ENCODE peak calls at places on chromosomes 4 and X, in six cellular contexts. G is stimulated activated CD4-positive, alpha-beta T cell treated with anti-CD3 and anti-CD28 coated beads, Interleukin-2, amount 100 ng/mL, for 48 hours; Q is activated T-helper 1 cell treated with Interleukin-2 at 50 U/mL for 16 hours; L is RPMI8226; H is NCI-H2171; J is AG08395. X is an unnamed sample.

GRCh38 chrX:71615954-71616353 is 2.4 kb downstream of the CXCR3 start:
- DNase-seq in G (no peak), Q (no peak), L (no peak), H (no peak), J (no peak), X (no peak)

GRCh38 chr4:32485976-32486375 is 1765.8 kb downstream of the PCDH7 start:
- DNase-seq in G (no peak), Q (no peak), L (peak), H (no peak), J (no peak), X (peak)

GRCh38 chrX:14528629-14529287 is 578 bp upstream of the GLRA2 start:
- DNase-seq in G (peak), Q (no peak), L (peak), H (peak), J (peak), X (peak)

GRCh38 chr4:1040344-1041146 is 29.1 kb downstream of the FGFRL1 start:
- DNase-seq in G (no peak), Q (no peak), L (no peak), H (no peak), J (no peak), X (no peak)

GRCh38 chrX:148426467-148426866 is 74.0 kb upstream of the AFF2 start:
- DNase-seq in G (no peak), Q (no peak), L (no peak), H (no peak), J (no peak), X (no peak)

GRCh38 chrX:72308566-72309296 is 3.0 kb upstream of the CITED1 start:
- DNase-seq in G (peak), Q (no peak), L (peak), H (peak), J (peak), X (peak)

GRCh38 chr4:118033148-118034060 is 882 bp upstream of the NDST3 start:
- DNase-seq in G (no peak), Q (no peak), L (peak), H (peak), J (peak), X (peak)

GRCh38 chr4:5730993-5731975 is 20.3 kb downstream of the EVC start:
- DNase-seq in G (no peak), Q (no peak), L (no peak), H (no peak), J (no peak), X (no peak)

GRCh38 chr4:88737304-88738015 is 39.8 kb upstream of the NAP1L5 start:
- DNase-seq in G (no peak), Q (no peak), L (no peak), H (peak), J (no peak), X (peak)

GRCh38 chr4:2948895-2949781 is 14.1 kb downstream of the NOP14 start:
- DNase-seq in G (no peak), Q (no peak), L (no peak), H (no peak), J (peak), X (no peak)

GRCh38 chrX:101595739-101596419 is 21.9 kb downstream of the ARMCX6 start:
- DNase-seq in G (peak), Q (no peak), L (peak), H (peak), J (peak), X (peak)

GRCh38 chrX:49040376-49040955 is 2.7 kb downstream of the TFE3 start:
- DNase-seq in G (no peak), Q (no peak), L (no peak), H (no peak), J (no peak), X (no peak)

GRCh38 chrX:35406386-35406785 is 391.8 kb upstream of the MAGEB16 start:
- DNase-seq in G (no peak), Q (no peak), L (no peak), H (no peak), J (no peak), X (no peak)

GRCh38 chr4:144591401-144591800 is 54.6 kb upstream of the HHIP start:
- DNase-seq in G (no peak), Q (no peak), L (peak), H (no peak), J (no peak), X (peak)

GRCh38 chr4:150934022-150934421 is 81.1 kb downstream of the LRBA start:
- DNase-seq in G (no peak), Q (no peak), L (no peak), H (no peak), J (no peak), X (no peak)

GRCh38 chr4:146591986-146592385 is 46.7 kb upstream of the POU4F2 start:
- DNase-seq in G (no peak), Q (no peak), L (no peak), H (no peak), J (no peak), X (no peak)

GRCh38 chrX:39605183-39605582 is 492.6 kb downstream of the BCOR start:
- DNase-seq in G (no peak), Q (no peak), L (peak), H (no peak), J (no peak), X (no peak)

GRCh38 chr4:124514588-124514987 is 197.9 kb downstream of the ANKRD50 start:
- DNase-seq in G (no peak), Q (no peak), L (no peak), H (no peak), J (no peak), X (no peak)

GRCh38 chr4:150960079-150960478 is 55.0 kb downstream of the LRBA start:
- DNase-seq in G (no peak), Q (no peak), L (no peak), H (no peak), J (peak), X (no peak)

GRCh38 chr4:127604949-127605709 is 27.6 kb upstream of the INTU start:
- DNase-seq in G (no peak), Q (no peak), L (peak), H (no peak), J (peak), X (peak)

GRCh38 chrX:17377047-17377692 is 2.2 kb downstream of the NHS start:
- DNase-seq in G (no peak), Q (no peak), L (no peak), H (peak), J (peak), X (peak)

GRCh38 chrX:138886769-138887168 is 175.3 kb upstream of the FGF13 start:
- DNase-seq in G (no peak), Q (no peak), L (no peak), H (no peak), J (no peak), X (no peak)

GRCh38 chr4:16663722-16664121 is 234.7 kb downstream of the LDB2 start:
- DNase-seq in G (no peak), Q (no peak), L (no peak), H (no peak), J (peak), X (no peak)

GRCh38 chr4:159390648-159391047 is 287.8 kb downstream of the RAPGEF2 start:
- DNase-seq in G (no peak), Q (no peak), L (peak), H (no peak), J (peak), X (no peak)

GRCh38 chr4:40269133-40269532 is 66.0 kb upstream of the CHRNA9 start:
- DNase-seq in G (no peak), Q (no peak), L (no peak), H (no peak), J (no peak), X (no peak)

GRCh38 chr4:7620814-7621176 is 186.1 kb upstream of the PSAPL1 start:
- DNase-seq in G (no peak), Q (no peak), L (no peak), H (no peak), J (no peak), X (no peak)

GRCh38 chr4:53012738-53013137 is 150.6 kb downstream of the RASL11B start:
- DNase-seq in G (no peak), Q (no peak), L (no peak), H (no peak), J (no peak), X (no peak)

X was measured in NCI-H345.